ENCODE peak calls at places on chromosomes 3 and 15, in five cellular contexts. A is heart left ventricle, J is HFF-Myc, H is esophagus muscularis mucosa, N is body of pancreas. G is an unnamed sample.

GRCh38 chr3:29335438-29335837 is 54.6 kb downstream of the RBMS3 start:
- DNase-seq in A (peak), J (peak), H (no peak), N (peak), G (peak)

GRCh38 chr3:112531358-112531781 is 30.4 kb downstream of the ATG3 start:
- DNase-seq in J (no peak), H (no peak), N (no peak), A (no peak), G (no peak)

GRCh38 chr3:10345911-10346310 is 25.0 kb upstream of the SEC13 start:
- DNase-seq in N (no peak), A (no peak), H (no peak), J (no peak), G (no peak)

GRCh38 chr3:55491296-55491816 is 4.2 kb upstream of the WNT5A start:
- DNase-seq in N (no peak), A (no peak), J (no peak), H (no peak), G (no peak)

GRCh38 chr3:132804498-132804897 is 82.3 kb upstream of the NPHP3 start:
- DNase-seq in J (no peak), A (no peak), H (no peak), N (no peak), G (no peak)

GRCh38 chr3:136380530-136380929 is 130.4 kb downstream of the PCCB start:
- DNase-seq in A (no peak), J (no peak), N (no peak), H (no peak), G (no peak)

GRCh38 chr3:30319713-30320112 is 286.7 kb upstream of the TGFBR2 start:
- DNase-seq in H (no peak), J (peak), N (peak), A (peak), G (peak)

GRCh38 chr15:59140422-59141226 is 35.7 kb downstream of the CCNB2 start:
- DNase-seq in A (no peak), H (no peak), J (no peak), N (no peak), G (no peak)

GRCh38 chr15:54307252-54307902 is 329.1 kb downstream of the UNC13C start:
- DNase-seq in A (no peak), H (no peak), N (no peak), J (no peak), G (no peak)

GRCh38 chr15:66865622-66866611 is 163.9 kb downstream of the SMAD6 start:
- DNase-seq in A (no peak), H (peak), J (no peak), N (no peak), G (no peak)

GRCh38 chr3:133303430-133303829 is 96.4 kb upstream of the BFSP2 start:
- DNase-seq in J (no peak), H (no peak), N (no peak), A (no peak), G (no peak)

GRCh38 chr3:188262913-188263683 is 109.1 kb downstream of the LPP start:
- DNase-seq in J (peak), H (no peak), A (peak), N (no peak), G (no peak)

GRCh38 chr3:127406309-127407025 is 118.6 kb upstream of the PRR20G start:
- DNase-seq in J (no peak), H (no peak), A (no peak), N (peak), G (no peak)

GRCh38 chr3:148218222-148218621 is 479.5 kb upstream of the AGTR1 start:
- DNase-seq in H (no peak), J (no peak), A (no peak), N (no peak), G (no peak)

GRCh38 chr3:134699141-134699711 is 48.4 kb upstream of the KY start:
- DNase-seq in J (no peak), H (peak), A (no peak), N (no peak), G (no peak)

GRCh38 chr3:106191913-106192312 is 323.1 kb upstream of the CBLB start:
- DNase-seq in N (no peak), A (no peak), J (no peak), H (no peak), G (no peak)

GRCh38 chr3:8589880-8590556 is 54.6 kb downstream of the SSUH2 start:
- DNase-seq in H (no peak), N (no peak), A (no peak), J (no peak), G (no peak)

GRCh38 chr3:127276396-127276795 is 11.4 kb downstream of the PRR20G start:
- DNase-seq in A (no peak), N (no peak), J (no peak), H (no peak), G (no peak)

GRCh38 chr3:100089802-100090668 is 24.3 kb downstream of the FILIP1L start:
- DNase-seq in J (peak), N (no peak), H (no peak), A (peak), G (peak)

GRCh38 chr3:150218236-150218635 is 189.9 kb upstream of the TSC22D2 start:
- DNase-seq in H (no peak), J (no peak), N (no peak), A (no peak), G (no peak)

GRCh38 chr3:32374788-32375595 is 16.7 kb upstream of the CMTM7 start:
- DNase-seq in J (peak), A (peak), N (peak), H (no peak), G (peak)

GRCh38 chr3:53269888-53270880 is 14.4 kb upstream of the TKT start:
- DNase-seq in N (peak), A (peak), H (peak), J (peak), G (peak)

GRCh38 chr15:90376789-90377188 is 11.3 kb upstream of the IQGAP1 start:
- DNase-seq in N (no peak), A (no peak), J (no peak), H (no peak), G (no peak)

GRCh38 chr15:51085764-51086163 is 8.9 kb downstream of the TNFAIP8L3 start:
- DNase-seq in A (no peak), J (no peak), N (no peak), H (no peak), G (no peak)

GRCh38 chr3:47824541-47825473 is 21.9 kb downstream of the DHX30 start:
- DNase-seq in J (peak), H (no peak), A (peak), N (peak), G (peak)

DNA sequence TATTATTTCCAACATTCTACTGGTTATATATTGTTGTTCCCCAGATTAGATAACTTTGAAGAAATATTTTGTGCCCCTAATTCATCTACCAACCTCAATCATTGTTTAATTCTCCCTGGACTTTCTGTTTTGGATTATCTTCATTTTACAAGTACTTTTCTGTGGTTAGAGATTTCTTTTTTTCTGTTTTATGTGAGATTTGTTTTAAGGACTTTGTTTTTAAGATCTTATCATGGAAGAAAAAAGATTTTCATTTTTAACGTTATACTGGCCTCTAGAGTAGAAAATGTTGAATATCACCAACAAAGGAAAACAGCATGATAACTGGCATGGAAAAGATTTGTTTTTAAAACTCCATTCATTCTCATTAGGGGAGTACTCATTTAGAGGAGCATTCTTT is 210.9 kb upstream of the KCNMB2 start:
- DNase-seq in H (no peak), A (no peak), J (no peak), N (no peak), G (no peak)
- TF ChIP-seq CTCF in H (peak), A (peak), J (peak), N (peak), G (peak)

DNA sequence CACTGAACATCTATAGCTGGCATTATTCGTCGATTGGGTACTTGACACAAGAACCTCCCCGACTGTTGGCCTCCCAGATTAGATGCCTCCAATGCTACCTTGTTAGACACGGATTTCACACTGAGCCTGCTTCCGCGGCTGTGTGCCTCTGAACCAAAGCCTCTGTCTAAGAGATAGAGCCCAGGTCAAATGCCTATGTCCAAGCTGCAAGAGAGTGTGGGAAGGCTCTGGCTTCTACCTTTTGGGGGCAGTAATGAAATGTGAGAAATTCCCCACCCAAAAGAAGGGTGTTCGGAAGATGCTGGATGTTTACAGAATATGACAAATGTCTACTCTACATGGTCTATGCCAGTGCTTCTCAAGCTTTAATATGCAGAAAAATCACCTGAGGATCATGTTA is 2.0 kb upstream of the RPUSD2 start:
- DNase-seq in N (no peak), H (no peak), A (no peak), J (no peak), G (no peak)
- TF ChIP-seq CTCF in N (no peak), H (no peak), A (no peak), J (peak), G (no peak)

DNA sequence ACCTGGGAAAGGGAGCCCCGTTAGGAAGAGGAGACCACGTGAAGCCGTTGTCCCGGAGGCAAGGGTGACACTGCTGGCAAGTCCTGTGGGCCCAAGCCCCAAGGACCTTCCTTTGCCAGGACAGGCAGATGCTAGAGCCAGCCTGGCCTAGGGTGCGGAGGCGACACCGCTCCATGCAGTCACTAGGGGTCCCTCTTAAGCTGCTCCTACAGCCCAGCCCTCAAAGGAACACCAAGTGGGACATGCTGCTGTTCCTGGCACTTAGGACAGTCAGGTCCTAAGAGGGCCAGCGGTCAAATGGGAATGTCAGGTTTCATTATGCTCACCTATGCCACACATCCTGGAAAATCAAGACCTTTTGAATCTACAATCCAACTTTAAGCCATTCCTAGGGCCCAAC is 59.7 kb downstream of the RPN1 start:
- DNase-seq in J (no peak), H (no peak), N (no peak), A (no peak), G (no peak)
- TF ChIP-seq CTCF in J (no peak), H (no peak), N (no peak), A (no peak), G (no peak)

GRCh38 chr3:42659451-42660130 is 6.1 kb downstream of the ZBTB47 start:
- DNase-seq in J (no peak), A (peak), N (no peak), H (peak), G (no peak)

GRCh38 chr3:42657675-42658074 is 4.2 kb downstream of the ZBTB47 start:
- DNase-seq in J (no peak), A (no peak), H (no peak), N (no peak), G (no peak)

GRCh38 chr3:42658091-42658770 is 4.7 kb downstream of the ZBTB47 start:
- DNase-seq in N (no peak), H (peak), J (no peak), A (peak), G (no peak)

GRCh38 chr3:42660131-42660715 is 6.7 kb downstream of the ZBTB47 start:
- DNase-seq in N (peak), A (peak), J (no peak), H (no peak), G (no peak)

DNA sequence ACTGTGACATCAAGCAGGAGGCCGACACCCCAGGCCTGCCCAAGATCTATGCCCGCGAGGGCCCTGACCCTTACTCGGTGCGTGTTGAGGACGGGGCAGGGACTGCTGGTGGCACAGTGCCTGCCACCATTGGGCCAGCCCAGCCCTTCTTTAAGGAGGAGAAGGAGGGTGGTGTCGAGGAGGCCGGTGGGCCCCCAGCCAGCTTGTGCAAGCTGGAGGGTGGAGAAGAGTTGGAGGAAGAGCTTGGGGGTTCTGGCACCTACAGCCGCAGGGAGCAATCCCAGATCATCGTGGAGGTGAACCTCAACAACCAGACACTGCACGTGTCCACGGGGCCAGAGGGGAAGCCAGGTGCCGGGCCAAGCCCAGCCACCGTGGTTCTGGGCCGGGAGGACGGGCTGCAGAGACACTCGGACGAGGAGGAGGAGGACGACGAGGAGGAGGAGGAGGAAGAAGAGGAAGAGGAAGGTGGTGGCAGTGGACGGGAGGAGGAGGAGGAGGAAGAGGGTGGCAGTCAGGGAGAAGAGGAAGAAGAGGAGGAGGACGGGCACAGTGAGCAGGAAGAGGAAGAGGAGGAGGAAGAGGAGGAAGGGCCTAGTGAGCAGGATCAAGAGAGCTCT is 5.4 kb downstream of the ZBTB47 start:
- DNase-seq in J (no peak), N (no peak), A (peak), H (peak), G (no peak)
- TF ChIP-seq CTCF in J (no peak), N (no peak), A (no peak), H (no peak), G (no peak)

DNA sequence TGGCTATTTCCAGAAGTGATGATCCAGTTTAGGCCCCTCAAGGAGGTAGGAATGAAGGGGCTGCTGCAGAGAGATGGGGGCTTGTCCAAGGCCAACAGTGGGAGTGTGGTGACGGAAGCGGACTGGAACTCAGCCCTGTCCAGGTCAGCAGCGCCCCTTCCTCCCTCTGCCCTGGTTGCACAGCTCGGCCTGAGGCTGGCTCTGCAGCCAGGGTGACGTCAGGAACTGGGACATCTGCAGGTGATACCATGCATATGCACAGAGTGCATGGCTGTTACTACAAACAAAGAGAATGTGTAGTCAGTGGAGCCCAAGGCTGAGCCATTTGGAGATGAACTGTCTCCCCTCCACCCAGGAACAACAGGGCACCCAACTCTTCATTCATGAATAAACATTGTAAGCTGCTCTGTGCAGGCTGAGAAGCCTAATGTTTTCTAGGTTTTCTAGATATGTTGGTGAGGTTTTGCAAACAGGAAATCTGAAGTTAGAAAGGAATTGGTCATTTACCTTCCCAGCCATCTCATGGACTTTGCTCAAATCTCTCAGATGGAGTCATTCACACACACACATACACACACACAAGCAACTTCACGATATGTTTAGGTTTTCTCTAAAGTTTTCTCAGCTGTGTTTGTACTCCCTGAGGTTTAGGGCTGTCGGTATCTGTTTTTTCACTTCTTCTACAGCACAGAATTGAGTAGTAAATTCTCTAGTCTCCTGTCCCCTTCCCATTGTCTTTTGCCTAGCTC is 117.2 kb downstream of the TLE3 start:
- DNase-seq in A (no peak), J (no peak), H (no peak), N (no peak), G (no peak)
- TF ChIP-seq CTCF in A (no peak), J (no peak), H (no peak), N (no peak), G (no peak)

DNA sequence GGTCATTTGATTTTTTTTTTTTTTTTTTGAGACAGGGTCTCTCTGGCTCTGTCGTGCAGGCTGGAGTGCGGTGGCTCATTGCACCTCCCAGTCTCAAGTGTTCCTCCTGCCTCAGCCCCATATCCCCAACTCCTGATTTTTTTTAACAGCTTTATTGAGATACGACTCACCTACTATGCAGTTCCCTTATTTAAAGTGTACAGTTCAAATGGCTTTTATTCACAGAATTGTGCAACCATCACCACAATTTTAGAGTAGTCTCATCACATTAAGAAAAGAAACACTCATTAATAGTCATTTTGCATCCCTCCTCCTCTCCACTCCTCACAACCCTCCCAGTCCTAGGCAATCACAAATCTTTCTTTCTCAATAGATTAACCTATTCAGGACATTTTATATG is 1.9 kb upstream of the TRA2B start:
- DNase-seq in J (no peak), N (no peak), H (no peak), A (no peak), G (no peak)
- TF ChIP-seq CTCF in J (no peak), N (no peak), H (no peak), A (no peak), G (no peak)

DNA sequence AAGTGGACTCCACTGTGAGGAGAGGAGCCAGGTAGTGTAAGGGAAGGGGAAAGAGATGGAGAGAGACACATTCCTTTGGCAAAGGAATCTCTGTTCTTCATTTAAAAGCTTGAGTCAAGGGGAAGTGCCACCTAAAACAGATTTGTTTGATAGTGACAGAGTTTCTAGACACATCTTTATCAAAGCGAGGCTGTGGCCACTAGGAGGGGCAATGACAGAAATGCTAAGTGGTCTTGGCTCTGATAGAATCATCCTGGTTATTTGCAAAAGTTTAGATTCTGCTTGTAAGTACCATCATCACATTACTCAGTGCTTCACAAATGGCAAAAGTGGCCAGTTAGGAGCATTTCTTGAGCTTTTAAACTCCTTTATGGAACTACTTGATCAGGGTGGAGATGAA is 261.4 kb downstream of the CNTN3 start:
- DNase-seq in H (no peak), N (no peak), J (no peak), A (no peak), G (peak)
- TF ChIP-seq CTCF in H (no peak), N (no peak), J (peak), A (no peak), G (peak)

G was measured in endothelial cell.